ENCODE peak calls at places on chromosomes 3 and 15, in seven cellular contexts. One of them, this sample, is unnamed.

GRCh38 chr3:14929310-14930070 is 17.9 kb upstream of the NR2C2 start:
- DNase-seq in NCI-H1092 treated with DMSO at 0.1 percent for 48 hours: no peak
- DNase-seq in GM23248: no peak
- DNase-seq in SW480: no peak
- DNase-seq in iris pigment epithelial cell: no peak
- DNase-seq in fibroblast of the conjunctiva: no peak
- DNase-seq in activated naive CD8-positive, alpha-beta T cell treated with anti-CD3 and anti-CD28 coated beads, Interleukin-2, amount 50 U/mL, for 16 hours: no peak
- DNase-seq in this sample: no peak

GRCh38 chr3:111952086-111952485 is 26.7 kb upstream of the ABHD10 start:
- DNase-seq in NCI-H1092 treated with DMSO at 0.1 percent for 48 hours: no peak
- DNase-seq in GM23248: no peak
- DNase-seq in SW480: no peak
- DNase-seq in iris pigment epithelial cell: no peak
- DNase-seq in fibroblast of the conjunctiva: no peak
- DNase-seq in activated naive CD8-positive, alpha-beta T cell treated with anti-CD3 and anti-CD28 coated beads, Interleukin-2, amount 50 U/mL, for 16 hours: no peak
- DNase-seq in this sample: no peak

GRCh38 chr15:31280037-31280830 is 46.4 kb upstream of the KLF13 start:
- DNase-seq in NCI-H1092 treated with DMSO at 0.1 percent for 48 hours: peak; percentile 94
- DNase-seq in GM23248: no peak
- DNase-seq in SW480: peak; percentile 54
- DNase-seq in iris pigment epithelial cell: no peak
- DNase-seq in fibroblast of the conjunctiva: no peak
- DNase-seq in activated naive CD8-positive, alpha-beta T cell treated with anti-CD3 and anti-CD28 coated beads, Interleukin-2, amount 50 U/mL, for 16 hours: no peak
- DNase-seq in this sample: no peak

GRCh38 chr3:13141991-13142412 is 68.8 kb upstream of the IQSEC1 start:
- DNase-seq in NCI-H1092 treated with DMSO at 0.1 percent for 48 hours: no peak
- DNase-seq in GM23248: peak; percentile 49
- DNase-seq in SW480: no peak
- DNase-seq in iris pigment epithelial cell: peak; percentile 35
- DNase-seq in fibroblast of the conjunctiva: no peak
- DNase-seq in activated naive CD8-positive, alpha-beta T cell treated with anti-CD3 and anti-CD28 coated beads, Interleukin-2, amount 50 U/mL, for 16 hours: no peak
- DNase-seq in this sample: peak; percentile 3

GRCh38 chr3:8891774-8892173 is 71.5 kb downstream of the RAD18 start:
- DNase-seq in NCI-H1092 treated with DMSO at 0.1 percent for 48 hours: no peak
- DNase-seq in GM23248: peak; percentile 42
- DNase-seq in SW480: no peak
- DNase-seq in iris pigment epithelial cell: no peak
- DNase-seq in fibroblast of the conjunctiva: no peak
- DNase-seq in activated naive CD8-positive, alpha-beta T cell treated with anti-CD3 and anti-CD28 coated beads, Interleukin-2, amount 50 U/mL, for 16 hours: no peak
- DNase-seq in this sample: no peak

GRCh38 chr3:194938845-194939531 is 253.3 kb downstream of the FAM43A start:
- DNase-seq in NCI-H1092 treated with DMSO at 0.1 percent for 48 hours: no peak
- DNase-seq in GM23248: no peak
- DNase-seq in SW480: no peak
- DNase-seq in iris pigment epithelial cell: peak; percentile 88
- DNase-seq in fibroblast of the conjunctiva: no peak
- DNase-seq in activated naive CD8-positive, alpha-beta T cell treated with anti-CD3 and anti-CD28 coated beads, Interleukin-2, amount 50 U/mL, for 16 hours: no peak
- DNase-seq in this sample: no peak

GRCh38 chr15:100521907-100522306 is 6.8 kb downstream of the CERS3 start:
- DNase-seq in NCI-H1092 treated with DMSO at 0.1 percent for 48 hours: no peak
- DNase-seq in GM23248: no peak
- DNase-seq in SW480: no peak
- DNase-seq in iris pigment epithelial cell: no peak
- DNase-seq in fibroblast of the conjunctiva: no peak
- DNase-seq in activated naive CD8-positive, alpha-beta T cell treated with anti-CD3 and anti-CD28 coated beads, Interleukin-2, amount 50 U/mL, for 16 hours: no peak
- DNase-seq in this sample: no peak

GRCh38 chr3:14555835-14556234 is 15.7 kb upstream of the GRIP2 start:
- DNase-seq in NCI-H1092 treated with DMSO at 0.1 percent for 48 hours: no peak
- DNase-seq in GM23248: no peak
- DNase-seq in SW480: peak; percentile 46
- DNase-seq in iris pigment epithelial cell: no peak
- DNase-seq in fibroblast of the conjunctiva: no peak
- DNase-seq in activated naive CD8-positive, alpha-beta T cell treated with anti-CD3 and anti-CD28 coated beads, Interleukin-2, amount 50 U/mL, for 16 hours: no peak
- DNase-seq in this sample: no peak

GRCh38 chr3:52834871-52835501 is at the start of gene MUSTN1:
- DNase-seq in NCI-H1092 treated with DMSO at 0.1 percent for 48 hours: no peak
- DNase-seq in GM23248: no peak
- DNase-seq in SW480: no peak
- DNase-seq in iris pigment epithelial cell: peak; percentile 38
- DNase-seq in fibroblast of the conjunctiva: no peak
- DNase-seq in activated naive CD8-positive, alpha-beta T cell treated with anti-CD3 and anti-CD28 coated beads, Interleukin-2, amount 50 U/mL, for 16 hours: no peak
- DNase-seq in this sample: no peak

GRCh38 chr3:9916346-9916733 is 558 bp upstream of the IL17RC start:
- DNase-seq in NCI-H1092 treated with DMSO at 0.1 percent for 48 hours: no peak
- DNase-seq in GM23248: peak; percentile 87
- DNase-seq in SW480: no peak
- DNase-seq in iris pigment epithelial cell: peak; percentile 55
- DNase-seq in fibroblast of the conjunctiva: no peak
- DNase-seq in activated naive CD8-positive, alpha-beta T cell treated with anti-CD3 and anti-CD28 coated beads, Interleukin-2, amount 50 U/mL, for 16 hours: no peak
- DNase-seq in this sample: no peak

GRCh38 chr3:60024400-60024799 is 974.6 kb upstream of the CFAP20DC start:
- DNase-seq in NCI-H1092 treated with DMSO at 0.1 percent for 48 hours: no peak
- DNase-seq in GM23248: no peak
- DNase-seq in SW480: no peak
- DNase-seq in iris pigment epithelial cell: no peak
- DNase-seq in fibroblast of the conjunctiva: no peak
- DNase-seq in activated naive CD8-positive, alpha-beta T cell treated with anti-CD3 and anti-CD28 coated beads, Interleukin-2, amount 50 U/mL, for 16 hours: no peak
- DNase-seq in this sample: no peak

GRCh38 chr3:62607287-62608029 is 234.1 kb upstream of the FEZF2 start:
- DNase-seq in NCI-H1092 treated with DMSO at 0.1 percent for 48 hours: peak; percentile 75
- DNase-seq in GM23248: peak; percentile 81
- DNase-seq in SW480: peak; percentile 94
- DNase-seq in iris pigment epithelial cell: peak; percentile 86
- DNase-seq in fibroblast of the conjunctiva: no peak
- DNase-seq in activated naive CD8-positive, alpha-beta T cell treated with anti-CD3 and anti-CD28 coated beads, Interleukin-2, amount 50 U/mL, for 16 hours: no peak
- DNase-seq in this sample: peak; percentile 45

GRCh38 chr3:41202834-41203345 is 3.6 kb downstream of the CTNNB1 start:
- DNase-seq in NCI-H1092 treated with DMSO at 0.1 percent for 48 hours: no peak
- DNase-seq in GM23248: peak; percentile 80
- DNase-seq in SW480: peak; percentile 81
- DNase-seq in iris pigment epithelial cell: peak; percentile 67
- DNase-seq in fibroblast of the conjunctiva: peak; percentile 45
- DNase-seq in activated naive CD8-positive, alpha-beta T cell treated with anti-CD3 and anti-CD28 coated beads, Interleukin-2, amount 50 U/mL, for 16 hours: no peak
- DNase-seq in this sample: peak; percentile 15

GRCh38 chr3:106305127-106305526 is 436.3 kb upstream of the CBLB start:
- DNase-seq in NCI-H1092 treated with DMSO at 0.1 percent for 48 hours: no peak
- DNase-seq in GM23248: peak; percentile 33
- DNase-seq in SW480: no peak
- DNase-seq in iris pigment epithelial cell: peak; percentile 49
- DNase-seq in fibroblast of the conjunctiva: no peak
- DNase-seq in activated naive CD8-positive, alpha-beta T cell treated with anti-CD3 and anti-CD28 coated beads, Interleukin-2, amount 50 U/mL, for 16 hours: no peak
- DNase-seq in this sample: no peak

GRCh38 chr3:28765194-28765593 is 416.6 kb upstream of the AZI2 start:
- DNase-seq in NCI-H1092 treated with DMSO at 0.1 percent for 48 hours: no peak
- DNase-seq in GM23248: no peak
- DNase-seq in SW480: no peak
- DNase-seq in iris pigment epithelial cell: no peak
- DNase-seq in fibroblast of the conjunctiva: no peak
- DNase-seq in activated naive CD8-positive, alpha-beta T cell treated with anti-CD3 and anti-CD28 coated beads, Interleukin-2, amount 50 U/mL, for 16 hours: no peak
- DNase-seq in this sample: no peak

GRCh38 chr15:70880781-70881180 is 11.5 kb downstream of the THAP10 start:
- DNase-seq in NCI-H1092 treated with DMSO at 0.1 percent for 48 hours: no peak
- DNase-seq in GM23248: peak; percentile 6
- DNase-seq in SW480: no peak
- DNase-seq in iris pigment epithelial cell: peak; percentile 75
- DNase-seq in fibroblast of the conjunctiva: no peak
- DNase-seq in activated naive CD8-positive, alpha-beta T cell treated with anti-CD3 and anti-CD28 coated beads, Interleukin-2, amount 50 U/mL, for 16 hours: no peak
- DNase-seq in this sample: no peak

GRCh38 chr3:153069598-153069997 is 92.4 kb upstream of the RAP2B start:
- DNase-seq in NCI-H1092 treated with DMSO at 0.1 percent for 48 hours: no peak
- DNase-seq in GM23248: no peak
- DNase-seq in SW480: no peak
- DNase-seq in iris pigment epithelial cell: no peak
- DNase-seq in fibroblast of the conjunctiva: no peak
- DNase-seq in activated naive CD8-positive, alpha-beta T cell treated with anti-CD3 and anti-CD28 coated beads, Interleukin-2, amount 50 U/mL, for 16 hours: no peak
- DNase-seq in this sample: no peak

GRCh38 chr15:56778761-56779160 is 45.5 kb upstream of the ZNF280D start:
- DNase-seq in NCI-H1092 treated with DMSO at 0.1 percent for 48 hours: no peak
- DNase-seq in GM23248: no peak
- DNase-seq in SW480: no peak
- DNase-seq in iris pigment epithelial cell: no peak
- DNase-seq in fibroblast of the conjunctiva: no peak
- DNase-seq in activated naive CD8-positive, alpha-beta T cell treated with anti-CD3 and anti-CD28 coated beads, Interleukin-2, amount 50 U/mL, for 16 hours: no peak
- DNase-seq in this sample: no peak

GRCh38 chr3:129599607-129600006 is 6.9 kb downstream of the PLXND1 start:
- DNase-seq in NCI-H1092 treated with DMSO at 0.1 percent for 48 hours: no peak
- DNase-seq in GM23248: peak; percentile 86
- DNase-seq in SW480: no peak
- DNase-seq in iris pigment epithelial cell: peak; percentile 82
- DNase-seq in fibroblast of the conjunctiva: no peak
- DNase-seq in activated naive CD8-positive, alpha-beta T cell treated with anti-CD3 and anti-CD28 coated beads, Interleukin-2, amount 50 U/mL, for 16 hours: no peak
- DNase-seq in this sample: no peak

GRCh38 chr3:195366200-195366910 is 76.5 kb downstream of the ACAP2 start:
- DNase-seq in NCI-H1092 treated with DMSO at 0.1 percent for 48 hours: no peak
- DNase-seq in GM23248: peak; percentile 14
- DNase-seq in SW480: no peak
- DNase-seq in iris pigment epithelial cell: no peak
- DNase-seq in fibroblast of the conjunctiva: peak; percentile 29
- DNase-seq in activated naive CD8-positive, alpha-beta T cell treated with anti-CD3 and anti-CD28 coated beads, Interleukin-2, amount 50 U/mL, for 16 hours: no peak
- DNase-seq in this sample: no peak

GRCh38 chr3:32901005-32901932 is 50.2 kb upstream of the CCR4 start:
- DNase-seq in NCI-H1092 treated with DMSO at 0.1 percent for 48 hours: no peak
- DNase-seq in GM23248: peak; percentile 31
- DNase-seq in SW480: no peak
- DNase-seq in iris pigment epithelial cell: no peak
- DNase-seq in fibroblast of the conjunctiva: no peak
- DNase-seq in activated naive CD8-positive, alpha-beta T cell treated with anti-CD3 and anti-CD28 coated beads, Interleukin-2, amount 50 U/mL, for 16 hours: no peak
- DNase-seq in this sample: no peak

GRCh38 chr3:42397644-42398043 is 12.8 kb downstream of the LYZL4 start:
- DNase-seq in NCI-H1092 treated with DMSO at 0.1 percent for 48 hours: no peak
- DNase-seq in GM23248: no peak
- DNase-seq in SW480: no peak
- DNase-seq in iris pigment epithelial cell: no peak
- DNase-seq in fibroblast of the conjunctiva: no peak
- DNase-seq in activated naive CD8-positive, alpha-beta T cell treated with anti-CD3 and anti-CD28 coated beads, Interleukin-2, amount 50 U/mL, for 16 hours: no peak
- DNase-seq in this sample: no peak

GRCh38 chr15:64763874-64764273 is 11.5 kb downstream of the RBPMS2 start:
- DNase-seq in NCI-H1092 treated with DMSO at 0.1 percent for 48 hours: no peak
- DNase-seq in GM23248: no peak
- DNase-seq in SW480: no peak
- DNase-seq in iris pigment epithelial cell: no peak
- DNase-seq in fibroblast of the conjunctiva: no peak
- DNase-seq in activated naive CD8-positive, alpha-beta T cell treated with anti-CD3 and anti-CD28 coated beads, Interleukin-2, amount 50 U/mL, for 16 hours: no peak
- DNase-seq in this sample: no peak

GRCh38 chr3:29567505-29567904 is 286.6 kb downstream of the RBMS3 start:
- DNase-seq in NCI-H1092 treated with DMSO at 0.1 percent for 48 hours: no peak
- DNase-seq in GM23248: no peak
- DNase-seq in SW480: no peak
- DNase-seq in iris pigment epithelial cell: no peak
- DNase-seq in fibroblast of the conjunctiva: no peak
- DNase-seq in activated naive CD8-positive, alpha-beta T cell treated with anti-CD3 and anti-CD28 coated beads, Interleukin-2, amount 50 U/mL, for 16 hours: no peak
- DNase-seq in this sample: no peak

This sample was measured in GM04504.